ENCODE peak calls at places on chromosomes 11 and 22, in ten cellular contexts. R is heart right ventricle, P is PC-9, Y is tibial nerve, W is sigmoid colon, T is cardiac muscle cell, O is ovary, C is A549, N is heart left ventricle, Q is left ventricle myocardium inferior. F is an unnamed sample.

GRCh38 chr22:18035740-18036139 is 11.4 kb upstream of the MICAL3 start:
- DNase-seq in R (no peak), P (peak; percentile 81), Y (no peak), W (no peak), T (peak; percentile 46), O (no peak), C (peak; percentile 79), N (peak; percentile 48), Q (peak; percentile 38), F (no peak)

GRCh38 chr11:12800032-12800671 is 125.9 kb downstream of the TEAD1 start:
- DNase-seq in R (no peak), P (peak; percentile 94), Y (no peak), W (no peak), T (peak; percentile 53), O (no peak), C (peak; percentile 58), N (no peak), Q (no peak), F (no peak)

GRCh38 chr11:47766363-47767227 is 546 bp downstream of the FNBP4 start:
- DNase-seq in R (peak; percentile 69), P (no peak), Y (peak; percentile 63), W (peak; percentile 87), T (peak; percentile 68), O (peak; percentile 77), C (peak; percentile 68), N (peak; percentile 81), Q (peak; percentile 61), F (peak; percentile 87)

GRCh38 chr11:70876685-70877084 is 375.7 kb downstream of the SHANK2 start:
- DNase-seq in R (no peak), P (no peak), Y (no peak), W (no peak), T (no peak), O (no peak), C (no peak), N (no peak), Q (no peak), F (no peak)

GRCh38 chr11:34970033-34970432 is 53.6 kb downstream of the PDHX start:
- DNase-seq in R (no peak), P (no peak), Y (no peak), W (no peak), T (no peak), O (no peak), C (no peak), N (no peak), Q (no peak), F (no peak)

GRCh38 chr22:30575011-30575671 is 676 bp upstream of the GAL3ST1 start:
- DNase-seq in R (peak; percentile 9), P (no peak), Y (no peak), W (no peak), T (peak; percentile 94), O (peak; percentile 74), C (no peak), N (peak; percentile 40), Q (peak; percentile 30), F (no peak)

GRCh38 chr11:133163463-133164419 is 368.6 kb downstream of the OPCML start:
- DNase-seq in R (peak; percentile 24), P (peak; percentile 45), Y (no peak), W (no peak), T (peak; percentile 61), O (no peak), C (peak; percentile 42), N (peak; percentile 30), Q (no peak), F (no peak)

GRCh38 chr11:80727315-80727714 is 1286.5 kb upstream of the TENM4 start:
- DNase-seq in R (no peak), P (no peak), Y (no peak), W (no peak), T (peak; percentile 41), O (no peak), C (no peak), N (no peak), Q (no peak), F (no peak)

GRCh38 chr11:7591992-7592391 is 78.2 kb downstream of the PPFIBP2 start:
- DNase-seq in R (no peak), P (no peak), Y (no peak), W (no peak), T (no peak), O (no peak), C (no peak), N (no peak), Q (no peak), F (no peak)

GRCh38 chr11:114738954-114739353 is 60.6 kb downstream of the NXPE2 start:
- DNase-seq in R (peak; percentile 16), P (no peak), Y (no peak), W (no peak), T (peak; percentile 60), O (no peak), C (peak; percentile 50), N (no peak), Q (no peak), F (peak; percentile 60)

GRCh38 chr11:113394919-113395318 is 7.3 kb downstream of the ANKK1 start:
- DNase-seq in R (no peak), P (no peak), Y (no peak), W (no peak), T (no peak), O (no peak), C (no peak), N (no peak), Q (no peak), F (no peak)

GRCh38 chr11:64864473-64865285 is 13.7 kb downstream of the EHD1 start:
- DNase-seq in R (peak; percentile 79), P (no peak), Y (peak; percentile 51), W (peak; percentile 94), T (peak; percentile 88), O (peak; percentile 80), C (no peak), N (peak; percentile 87), Q (peak; percentile 75), F (no peak)

GRCh38 chr11:90587896-90588295 is 365.0 kb upstream of the CHORDC1 start:
- DNase-seq in R (no peak), P (no peak), Y (no peak), W (no peak), T (no peak), O (no peak), C (no peak), N (no peak), Q (no peak), F (no peak)

GRCh38 chr11:2752204-2752772 is 52.5 kb upstream of the KCNQ1OT1 start:
- DNase-seq in R (no peak), P (peak; percentile 41), Y (no peak), W (peak; percentile 10), T (peak; percentile 51), O (peak; percentile 33), C (peak; percentile 16), N (peak; percentile 9), Q (peak; percentile 5), F (no peak)

GRCh38 chr11:18106688-18107087 is 806 bp upstream of the SAAL1 start:
- DNase-seq in R (no peak), P (no peak), Y (no peak), W (no peak), T (no peak), O (no peak), C (no peak), N (no peak), Q (no peak), F (no peak)

GRCh38 chr22:26671317-26672059 is 14.1 kb downstream of the MIAT start:
- DNase-seq in R (no peak), P (no peak), Y (peak; percentile 20), W (peak; percentile 76), T (no peak), O (peak; percentile 68), C (no peak), N (peak; percentile 44), Q (no peak), F (peak; percentile 56)

GRCh38 chr11:88629496-88629895 is 292.0 kb upstream of the CTSC start:
- DNase-seq in R (no peak), P (no peak), Y (no peak), W (no peak), T (no peak), O (no peak), C (no peak), N (no peak), Q (no peak), F (no peak)

GRCh38 chr11:111938687-111939160 is 1.6 kb downstream of the DIXDC1 start:
- DNase-seq in R (no peak), P (no peak), Y (no peak), W (no peak), T (peak; percentile 31), O (no peak), C (no peak), N (no peak), Q (no peak), F (peak; percentile 71)
- H3K4me3 ChIP-seq in R (no peak overlapping the region), P (no peak overlapping the region), Y (peak overlapping the region; percentile 25), W (peak overlapping the region; percentile 8), T (no peak overlapping the region), O (no peak overlapping the region), C (peak overlapping the region; percentile 71), N (no peak overlapping the region), Q (peak overlapping the region; percentile 79), F (peak overlapping the region; percentile 38)

DNA sequence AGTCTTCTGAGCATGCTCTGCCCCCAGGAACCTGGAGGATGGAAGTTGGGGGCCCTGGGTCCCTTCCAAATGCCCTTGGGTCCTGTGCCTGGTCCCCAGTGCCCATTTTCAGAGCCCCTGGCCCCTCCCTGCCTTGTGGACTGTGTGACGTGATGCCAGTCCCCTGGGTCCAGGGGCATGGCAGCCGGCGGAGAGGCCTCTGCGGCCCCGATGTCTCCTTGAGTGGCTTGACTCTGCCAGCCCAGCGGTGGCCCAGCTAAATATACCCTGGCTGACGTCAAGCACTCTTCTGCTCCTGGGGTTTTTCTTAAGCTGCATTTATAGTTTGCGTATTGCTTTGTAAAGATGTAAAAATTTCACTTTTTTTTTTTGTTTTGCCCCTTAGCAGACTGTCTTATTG is 35.2 kb upstream of the PARVG start:
- DNase-seq in R (peak; percentile 46), P (no peak), Y (no peak), W (peak; percentile 84), T (no peak), O (no peak), C (no peak), N (peak; percentile 81), Q (peak; percentile 69), F (no peak)
- H3K27ac ChIP-seq in R (peak overlapping the region; percentile 78), P (no peak overlapping the region), Y (no peak overlapping the region), W (peak overlapping the region; percentile 82), T (no peak overlapping the region), O (no peak overlapping the region), C (no peak overlapping the region), N (peak overlapping the region; percentile 83), Q (peak overlapping the region; percentile 88), F (no peak overlapping the region)

DNA sequence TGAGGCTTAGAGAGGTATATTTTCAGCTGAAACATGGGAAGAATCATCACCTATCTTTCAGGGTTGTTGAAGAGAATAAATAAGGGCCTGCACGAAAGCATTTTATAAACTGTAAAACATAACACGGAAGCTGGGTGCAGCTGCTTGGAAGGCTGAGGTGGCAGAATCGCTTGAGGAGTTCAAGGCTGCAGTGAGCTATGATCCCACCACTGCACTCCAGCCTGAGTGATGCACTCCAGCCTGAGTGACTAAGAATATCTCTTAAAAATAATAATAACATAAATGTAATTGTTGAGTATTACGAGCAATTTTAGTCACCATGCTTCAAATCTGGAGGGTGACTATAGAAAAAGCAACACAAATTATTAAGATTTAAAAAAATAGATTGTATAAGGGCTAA is 16.3 kb downstream of the RBFOX2 start:
- DNase-seq in R (no peak), P (no peak), Y (no peak), W (no peak), T (no peak), O (no peak), C (no peak), N (no peak), Q (no peak), F (no peak)
- H3K4me1 ChIP-seq in R (peaks cover 35% of the 10 kb centered on the region), P (no peaks in the 10 kb centered on the region), Y (no peaks in the 10 kb centered on the region), W (no peaks in the 10 kb centered on the region), T (peaks cover 41% of the 10 kb centered on the region), O (peaks cover 31% of the 10 kb centered on the region), C (peaks cover 28% of the 10 kb centered on the region), N (peaks cover 4% of the 10 kb centered on the region), Q (peaks cover 61% of the 10 kb centered on the region), F (no peaks in the 10 kb centered on the region)

GRCh38 chr22:32796865-32797573 is 4.5 kb upstream of the TIMP3 start:
- DNase-seq in R (peak; percentile 80), P (no peak), Y (peak; percentile 67), W (peak; percentile 88), T (peak; percentile 82), O (peak; percentile 70), C (peak; percentile 35), N (peak; percentile 84), Q (peak; percentile 63), F (peak; percentile 24)
- H3K4me3 ChIP-seq in R (no peak overlapping the region), P (no peak overlapping the region), Y (no peak overlapping the region), W (no peak overlapping the region), T (no peak overlapping the region), O (no peak overlapping the region), C (no peak overlapping the region), N (no peak overlapping the region), Q (no peak overlapping the region), F (no peak overlapping the region)